ENCODE peak calls at places on chromosomes 4 and X, in eight cellular contexts. One of them, this sample, is unnamed.

GRCh38 chrX:130443883-130444282 is 42.1 kb downstream of the RBMX2 start:
- DNase-seq in body of pancreas: no peak
- DNase-seq in right cardiac atrium: no peak
- DNase-seq in left ventricle myocardium inferior: no peak
- DNase-seq in A673: no peak
- DNase-seq in foreskin fibroblast: peak
- DNase-seq in heart right ventricle: no peak
- DNase-seq in CD8-positive, alpha-beta T cell: no peak
- DNase-seq in this sample: no peak

GRCh38 chrX:151737494-151737893 is 2.9 kb downstream of the CNGA2 start:
- DNase-seq in body of pancreas: no peak
- DNase-seq in right cardiac atrium: no peak
- DNase-seq in left ventricle myocardium inferior: no peak
- DNase-seq in A673: no peak
- DNase-seq in foreskin fibroblast: no peak
- DNase-seq in heart right ventricle: no peak
- DNase-seq in CD8-positive, alpha-beta T cell: no peak
- DNase-seq in this sample: no peak

GRCh38 chr4:28916585-28916984 is 1803.6 kb upstream of the PCDH7 start:
- DNase-seq in body of pancreas: no peak
- DNase-seq in right cardiac atrium: no peak
- DNase-seq in left ventricle myocardium inferior: no peak
- DNase-seq in A673: no peak
- DNase-seq in foreskin fibroblast: no peak
- DNase-seq in heart right ventricle: no peak
- DNase-seq in CD8-positive, alpha-beta T cell: no peak
- DNase-seq in this sample: no peak

GRCh38 chrX:146090732-146091131 is 273.1 kb downstream of the SLITRK2 start:
- DNase-seq in body of pancreas: no peak
- DNase-seq in right cardiac atrium: no peak
- DNase-seq in left ventricle myocardium inferior: no peak
- DNase-seq in A673: no peak
- DNase-seq in foreskin fibroblast: no peak
- DNase-seq in heart right ventricle: no peak
- DNase-seq in CD8-positive, alpha-beta T cell: no peak
- DNase-seq in this sample: no peak

GRCh38 chr4:139872274-139872673 is 206.7 kb downstream of the MGST2 start:
- DNase-seq in body of pancreas: peak
- DNase-seq in right cardiac atrium: no peak
- DNase-seq in left ventricle myocardium inferior: no peak
- DNase-seq in A673: no peak
- DNase-seq in foreskin fibroblast: peak
- DNase-seq in heart right ventricle: no peak
- DNase-seq in CD8-positive, alpha-beta T cell: no peak
- DNase-seq in this sample: no peak

GRCh38 chrX:79259073-79259689 is 108.0 kb downstream of the ITM2A start:
- DNase-seq in body of pancreas: peak
- DNase-seq in right cardiac atrium: no peak
- DNase-seq in left ventricle myocardium inferior: no peak
- DNase-seq in A673: peak
- DNase-seq in foreskin fibroblast: no peak
- DNase-seq in heart right ventricle: peak
- DNase-seq in CD8-positive, alpha-beta T cell: peak
- DNase-seq in this sample: no peak

GRCh38 chr4:88818650-88819470 is 121.2 kb upstream of the NAP1L5 start:
- DNase-seq in body of pancreas: peak
- DNase-seq in right cardiac atrium: peak
- DNase-seq in left ventricle myocardium inferior: no peak
- DNase-seq in A673: peak
- DNase-seq in foreskin fibroblast: peak
- DNase-seq in heart right ventricle: peak
- DNase-seq in CD8-positive, alpha-beta T cell: no peak
- DNase-seq in this sample: peak

GRCh38 chr4:16116493-16116990 is 32.7 kb upstream of the PROM1 start:
- DNase-seq in body of pancreas: no peak
- DNase-seq in right cardiac atrium: no peak
- DNase-seq in left ventricle myocardium inferior: no peak
- DNase-seq in A673: no peak
- DNase-seq in foreskin fibroblast: no peak
- DNase-seq in heart right ventricle: no peak
- DNase-seq in CD8-positive, alpha-beta T cell: no peak
- DNase-seq in this sample: no peak

GRCh38 chr4:142314686-142315085 is 531.4 kb downstream of the INPP4B start:
- DNase-seq in body of pancreas: peak
- DNase-seq in right cardiac atrium: no peak
- DNase-seq in left ventricle myocardium inferior: no peak
- DNase-seq in A673: no peak
- DNase-seq in foreskin fibroblast: no peak
- DNase-seq in heart right ventricle: no peak
- DNase-seq in CD8-positive, alpha-beta T cell: no peak
- DNase-seq in this sample: no peak

DNA sequence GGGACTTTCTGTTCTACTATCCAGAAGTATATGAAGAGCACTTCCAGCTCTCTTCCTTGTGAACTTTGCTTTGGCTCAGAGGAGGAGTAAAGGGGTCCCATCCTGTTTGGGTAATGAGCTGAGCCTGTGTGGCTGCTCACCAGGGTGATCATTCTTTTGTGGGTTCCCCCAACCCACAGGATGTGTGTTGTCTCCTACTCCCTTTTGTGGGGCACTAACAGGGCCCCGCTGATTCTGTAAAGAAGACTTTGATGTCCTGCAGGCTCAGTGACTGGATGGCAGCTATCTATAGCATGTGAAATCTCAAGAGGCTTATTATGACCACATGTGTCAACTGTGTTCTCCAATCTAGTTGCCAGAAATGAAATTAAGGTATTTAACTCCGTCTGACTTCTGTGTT is 40.8 kb downstream of the ZNF518B start:
- DNase-seq in body of pancreas: no peak
- DNase-seq in right cardiac atrium: no peak
- DNase-seq in left ventricle myocardium inferior: no peak
- DNase-seq in A673: no peak
- DNase-seq in foreskin fibroblast: no peak
- DNase-seq in heart right ventricle: no peak
- DNase-seq in CD8-positive, alpha-beta T cell: peak
- DNase-seq in this sample: no peak
- H3K4me3 ChIP-seq in body of pancreas: no peak
- H3K4me3 ChIP-seq in right cardiac atrium: no peak
- H3K4me3 ChIP-seq in left ventricle myocardium inferior: no peak
- H3K4me3 ChIP-seq in A673: no peak
- H3K4me3 ChIP-seq in foreskin fibroblast: no peak
- H3K4me3 ChIP-seq in heart right ventricle: no peak
- H3K4me3 ChIP-seq in CD8-positive, alpha-beta T cell: no peak
- H3K4me3 ChIP-seq in this sample: no peak

GRCh38 chrX:110310896-110311295 is 7.0 kb downstream of the AMMECR1 start:
- DNase-seq in body of pancreas: no peak
- DNase-seq in right cardiac atrium: no peak
- DNase-seq in left ventricle myocardium inferior: no peak
- DNase-seq in A673: peak
- DNase-seq in foreskin fibroblast: no peak
- DNase-seq in heart right ventricle: no peak
- DNase-seq in CD8-positive, alpha-beta T cell: no peak
- DNase-seq in this sample: no peak

GRCh38 chrX:110311437-110312230 is 6.3 kb downstream of the AMMECR1 start:
- DNase-seq in body of pancreas: no peak
- DNase-seq in right cardiac atrium: no peak
- DNase-seq in left ventricle myocardium inferior: no peak
- DNase-seq in A673: no peak
- DNase-seq in foreskin fibroblast: no peak
- DNase-seq in heart right ventricle: no peak
- DNase-seq in CD8-positive, alpha-beta T cell: no peak
- DNase-seq in this sample: no peak

GRCh38 chrX:110304884-110305283 is 13.0 kb downstream of the AMMECR1 start:
- DNase-seq in body of pancreas: no peak
- DNase-seq in right cardiac atrium: no peak
- DNase-seq in left ventricle myocardium inferior: no peak
- DNase-seq in A673: no peak
- DNase-seq in foreskin fibroblast: no peak
- DNase-seq in heart right ventricle: no peak
- DNase-seq in CD8-positive, alpha-beta T cell: no peak
- DNase-seq in this sample: no peak

GRCh38 chrX:110315541-110315940 is 2.3 kb downstream of the AMMECR1 start:
- DNase-seq in body of pancreas: no peak
- DNase-seq in right cardiac atrium: no peak
- DNase-seq in left ventricle myocardium inferior: no peak
- DNase-seq in A673: no peak
- DNase-seq in foreskin fibroblast: no peak
- DNase-seq in heart right ventricle: no peak
- DNase-seq in CD8-positive, alpha-beta T cell: no peak
- DNase-seq in this sample: no peak

GRCh38 chrX:110310000-110310790 is 7.7 kb downstream of the AMMECR1 start:
- DNase-seq in body of pancreas: no peak
- DNase-seq in right cardiac atrium: no peak
- DNase-seq in left ventricle myocardium inferior: no peak
- DNase-seq in A673: no peak
- DNase-seq in foreskin fibroblast: no peak
- DNase-seq in heart right ventricle: no peak
- DNase-seq in CD8-positive, alpha-beta T cell: no peak
- DNase-seq in this sample: no peak
- H3K4me3 ChIP-seq in body of pancreas: no peak
- H3K4me3 ChIP-seq in right cardiac atrium: no peak
- H3K4me3 ChIP-seq in left ventricle myocardium inferior: no peak
- H3K4me3 ChIP-seq in A673: no peak
- H3K4me3 ChIP-seq in foreskin fibroblast: no peak
- H3K4me3 ChIP-seq in heart right ventricle: no peak
- H3K4me3 ChIP-seq in CD8-positive, alpha-beta T cell: no peak
- H3K4me3 ChIP-seq in this sample: no peak

GRCh38 chr4:2586502-2586901 is 50.1 kb downstream of the FAM193A start:
- DNase-seq in body of pancreas: no peak
- DNase-seq in right cardiac atrium: no peak
- DNase-seq in left ventricle myocardium inferior: no peak
- DNase-seq in A673: no peak
- DNase-seq in foreskin fibroblast: no peak
- DNase-seq in heart right ventricle: no peak
- DNase-seq in CD8-positive, alpha-beta T cell: no peak
- DNase-seq in this sample: no peak

GRCh38 chr4:2587215-2587823 is 50.9 kb downstream of the FAM193A start:
- DNase-seq in body of pancreas: no peak
- DNase-seq in right cardiac atrium: no peak
- DNase-seq in left ventricle myocardium inferior: no peak
- DNase-seq in A673: no peak
- DNase-seq in foreskin fibroblast: no peak
- DNase-seq in heart right ventricle: no peak
- DNase-seq in CD8-positive, alpha-beta T cell: no peak
- DNase-seq in this sample: peak

GRCh38 chr4:2579910-2580309 is 43.5 kb downstream of the FAM193A start:
- DNase-seq in body of pancreas: no peak
- DNase-seq in right cardiac atrium: no peak
- DNase-seq in left ventricle myocardium inferior: no peak
- DNase-seq in A673: no peak
- DNase-seq in foreskin fibroblast: no peak
- DNase-seq in heart right ventricle: no peak
- DNase-seq in CD8-positive, alpha-beta T cell: no peak
- DNase-seq in this sample: no peak

GRCh38 chr4:2583092-2583491 is 46.6 kb downstream of the FAM193A start:
- DNase-seq in body of pancreas: no peak
- DNase-seq in right cardiac atrium: no peak
- DNase-seq in left ventricle myocardium inferior: no peak
- DNase-seq in A673: no peak
- DNase-seq in foreskin fibroblast: no peak
- DNase-seq in heart right ventricle: no peak
- DNase-seq in CD8-positive, alpha-beta T cell: no peak
- DNase-seq in this sample: peak

DNA sequence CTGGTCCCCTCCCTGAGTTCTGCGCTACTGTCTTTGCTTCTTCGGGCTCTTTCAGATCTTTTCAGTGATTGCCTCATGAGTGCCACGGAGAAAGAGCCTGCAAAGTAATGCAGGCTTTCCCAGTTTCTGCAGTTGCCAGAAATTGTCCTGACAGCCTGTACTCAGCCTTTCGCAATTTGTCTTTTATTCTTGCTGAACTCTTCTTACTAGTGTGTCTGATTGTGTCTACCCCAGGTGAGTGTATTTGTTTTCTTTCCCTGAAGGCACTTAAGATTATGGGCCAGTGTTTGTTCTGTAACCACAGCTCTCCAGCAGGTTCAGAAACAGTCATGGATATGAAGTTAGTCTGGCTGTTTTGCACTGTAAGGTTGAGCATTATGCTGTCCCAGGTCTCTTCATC is 47.1 kb downstream of the FAM193A start:
- DNase-seq in body of pancreas: peak
- DNase-seq in right cardiac atrium: no peak
- DNase-seq in left ventricle myocardium inferior: no peak
- DNase-seq in A673: no peak
- DNase-seq in foreskin fibroblast: peak
- DNase-seq in heart right ventricle: no peak
- DNase-seq in CD8-positive, alpha-beta T cell: no peak
- DNase-seq in this sample: no peak
- H3K4me3 ChIP-seq in body of pancreas: no peak
- H3K4me3 ChIP-seq in right cardiac atrium: no peak
- H3K4me3 ChIP-seq in left ventricle myocardium inferior: no peak
- H3K4me3 ChIP-seq in A673: no peak
- H3K4me3 ChIP-seq in foreskin fibroblast: no peak
- H3K4me3 ChIP-seq in heart right ventricle: no peak
- H3K4me3 ChIP-seq in CD8-positive, alpha-beta T cell: no peak
- H3K4me3 ChIP-seq in this sample: no peak

GRCh38 chr4:41575207-41575606 is 37.2 kb downstream of the LIMCH1 start:
- DNase-seq in body of pancreas: no peak
- DNase-seq in right cardiac atrium: no peak
- DNase-seq in left ventricle myocardium inferior: no peak
- DNase-seq in A673: no peak
- DNase-seq in foreskin fibroblast: no peak
- DNase-seq in heart right ventricle: no peak
- DNase-seq in CD8-positive, alpha-beta T cell: no peak
- DNase-seq in this sample: no peak

GRCh38 chr4:41569957-41570356 is 32.0 kb downstream of the LIMCH1 start:
- DNase-seq in body of pancreas: peak
- DNase-seq in right cardiac atrium: peak
- DNase-seq in left ventricle myocardium inferior: peak
- DNase-seq in A673: no peak
- DNase-seq in foreskin fibroblast: peak
- DNase-seq in heart right ventricle: peak
- DNase-seq in CD8-positive, alpha-beta T cell: no peak
- DNase-seq in this sample: peak

GRCh38 chr4:41571422-41571821 is 33.5 kb downstream of the LIMCH1 start:
- DNase-seq in body of pancreas: no peak
- DNase-seq in right cardiac atrium: no peak
- DNase-seq in left ventricle myocardium inferior: no peak
- DNase-seq in A673: no peak
- DNase-seq in foreskin fibroblast: no peak
- DNase-seq in heart right ventricle: no peak
- DNase-seq in CD8-positive, alpha-beta T cell: no peak
- DNase-seq in this sample: no peak

GRCh38 chr4:41573458-41574129 is 35.6 kb downstream of the LIMCH1 start:
- DNase-seq in body of pancreas: no peak
- DNase-seq in right cardiac atrium: no peak
- DNase-seq in left ventricle myocardium inferior: no peak
- DNase-seq in A673: no peak
- DNase-seq in foreskin fibroblast: peak
- DNase-seq in heart right ventricle: no peak
- DNase-seq in CD8-positive, alpha-beta T cell: no peak
- DNase-seq in this sample: no peak

DNA sequence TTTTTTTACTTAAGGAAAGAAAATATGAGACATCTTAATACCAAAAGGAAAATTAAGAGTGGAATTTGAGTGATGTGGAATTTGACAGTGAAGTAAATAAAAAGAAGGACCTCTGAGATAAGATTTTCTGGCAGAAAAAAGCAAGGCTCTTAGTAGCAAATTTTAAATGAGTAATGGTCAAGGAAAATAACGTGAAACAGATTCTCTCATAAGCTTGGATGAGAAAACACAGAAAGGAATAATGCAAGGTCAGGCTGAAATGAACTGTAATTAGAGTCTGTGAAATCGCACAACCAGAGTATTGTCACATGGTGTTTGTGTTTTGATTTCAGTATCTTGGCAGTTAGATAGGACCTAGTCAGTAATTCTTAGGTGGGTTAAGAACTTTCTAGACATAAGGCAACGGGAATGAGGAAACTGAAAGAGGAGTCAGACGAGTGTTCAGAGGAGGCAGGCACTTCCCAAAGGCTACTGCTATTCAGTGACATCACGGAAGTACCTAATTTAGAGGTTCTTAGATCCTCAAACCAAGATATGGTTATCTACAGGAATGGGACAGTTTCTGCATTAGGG is 34.5 kb downstream of the LIMCH1 start:
- DNase-seq in body of pancreas: peak
- DNase-seq in right cardiac atrium: no peak
- DNase-seq in left ventricle myocardium inferior: no peak
- DNase-seq in A673: no peak
- DNase-seq in foreskin fibroblast: peak
- DNase-seq in heart right ventricle: no peak
- DNase-seq in CD8-positive, alpha-beta T cell: no peak
- DNase-seq in this sample: peak
- H3K4me3 ChIP-seq in body of pancreas: no peak
- H3K4me3 ChIP-seq in right cardiac atrium: no peak
- H3K4me3 ChIP-seq in left ventricle myocardium inferior: peak
- H3K4me3 ChIP-seq in A673: no peak
- H3K4me3 ChIP-seq in foreskin fibroblast: peak
- H3K4me3 ChIP-seq in heart right ventricle: no peak
- H3K4me3 ChIP-seq in CD8-positive, alpha-beta T cell: no peak
- H3K4me3 ChIP-seq in this sample: peak

This sample was measured in gastrocnemius medialis.